ENCODE peak calls at places on chromosome 17, in four cellular contexts. H is cardiac fibroblast, F is heart left ventricle, V is SK-N-SH. D is an unnamed sample.
A peak's percentile ranks its signal among the peaks of the same experiment; 100 is the strongest.

GRCh38 chr17:14760212-14760611 is 459.3 kb downstream of the HS3ST3B1 start:
- DNase-seq in F (no peak), V (no peak), H (no peak), D (no peak)

GRCh38 chr17:51044964-51045363 is 75.7 kb downstream of the SPAG9 start:
- DNase-seq in H (no peak), F (no peak), V (peak; percentile 25), D (peak; percentile 43)

GRCh38 chr17:31672161-31672819 is 186.8 kb downstream of the COPRS start:
- DNase-seq in F (no peak), H (no peak), V (no peak), D (no peak)

GRCh38 chr17:44919411-44919810 is 4.1 kb upstream of the GFAP start:
- DNase-seq in V (no peak), H (no peak), F (no peak), D (no peak)

GRCh38 chr17:73228748-73229236 is 32.9 kb downstream of the CPSF4L start:
- DNase-seq in V (no peak), F (peak; percentile 73), H (peak; percentile 87), D (no peak)

GRCh38 chr17:16888413-16889087 is 83.4 kb downstream of the TNFRSF13B start:
- DNase-seq in V (no peak), H (no peak), F (no peak), D (no peak)

GRCh38 chr17:27601069-27601974 is 29.7 kb upstream of the LGALS9 start:
- DNase-seq in F (peak; percentile 72), H (peak; percentile 88), V (peak; percentile 77), D (peak; percentile 90)

GRCh38 chr17:79224903-79225302 is 150.3 kb downstream of the ENGASE start:
- DNase-seq in H (no peak), F (no peak), V (no peak), D (no peak)

GRCh38 chr17:37079735-37080134 is 131.0 kb downstream of the AATF start:
- DNase-seq in F (no peak), H (peak; percentile 85), V (no peak), D (no peak)

GRCh38 chr17:55655777-55656176 is 66.9 kb downstream of the TMEM100 start:
- DNase-seq in H (no peak), V (no peak), F (no peak), D (no peak)

GRCh38 chr17:40019140-40019991 is 4.1 kb downstream of the CSF3 start:
- DNase-seq in F (no peak), H (peak; percentile 92), V (peak; percentile 42), D (no peak)

GRCh38 chr17:12567077-12568053 is 98.3 kb upstream of the MYOCD start:
- DNase-seq in F (no peak), H (no peak), V (no peak), D (no peak)

GRCh38 chr17:83101805-83102480 is 22.5 kb downstream of the METRNL start:
- DNase-seq in H (no peak), V (no peak), F (peak; percentile 60), D (no peak)

GRCh38 chr17:13756763-13757162 is 155.0 kb upstream of the HS3ST3A1 start:
- DNase-seq in F (no peak), H (no peak), V (no peak), D (no peak)

GRCh38 chr17:29589524-29590260 is at the start of gene GIT1:
- DNase-seq in H (peak; percentile 74), V (peak; percentile 98), F (peak; percentile 90), D (peak; percentile 89)

GRCh38 chr17:44378171-44378705 is 11.2 kb downstream of the ITGA2B start:
- DNase-seq in V (no peak), H (no peak), F (no peak), D (no peak)

GRCh38 chr17:42287305-42288077 is 807 bp upstream of the STAT5A start:
- DNase-seq in H (no peak), F (no peak), V (peak; percentile 41), D (no peak)

GRCh38 chr17:79659376-79659775 is 48.5 kb upstream of the RBFOX3 start:
- DNase-seq in H (no peak), F (no peak), V (no peak), D (no peak)

GRCh38 chr17:76004750-76005262 is 4.2 kb downstream of the CDK3 start:
- DNase-seq in V (peak; percentile 45), H (no peak), F (no peak), D (no peak)

GRCh38 chr17:18033442-18034099 is 5.4 kb downstream of the ATPAF2 start:
- DNase-seq in H (peak; percentile 93), F (no peak), V (peak; percentile 80), D (no peak)

GRCh38 chr17:80262291-80262690 is 1.6 kb downstream of the RNF213 start:
- DNase-seq in H (no peak), V (no peak), F (no peak), D (no peak)

GRCh38 chr17:21157586-21158370 is 31.0 kb downstream of the DHRS7B start:
- DNase-seq in H (no peak), V (no peak), F (no peak), D (no peak)

GRCh38 chr17:1867307-1867706 is 37.5 kb downstream of the RPA1 start:
- DNase-seq in V (no peak), F (no peak), H (no peak), D (no peak)

GRCh38 chr17:80665792-80666191 is 121.2 kb downstream of the RPTOR start:
- DNase-seq in H (no peak), V (no peak), F (no peak), D (no peak)

GRCh38 chr17:6427284-6427781 is 7.6 kb downstream of the AIPL1 start:
- DNase-seq in H (peak; percentile 16), V (no peak), F (no peak), D (no peak)

GRCh38 chr17:17681187-17681743 is at the start of gene RAI1:
- DNase-seq in V (peak; percentile 95), H (peak; percentile 84), F (peak; percentile 86), D (peak; percentile 83)

GRCh38 chr17:60423865-60424264 is 1.6 kb downstream of the CHCT1 start:
- DNase-seq in F (no peak), V (no peak), H (no peak), D (no peak)

GRCh38 chr17:40548982-40549680 is 16.1 kb downstream of the CCR7 start:
- DNase-seq in H (peak; percentile 97), V (peak; percentile 47), F (no peak), D (no peak)

GRCh38 chr17:39755550-39756375 is 18.0 kb downstream of the GRB7 start:
- DNase-seq in F (no peak), H (no peak), V (no peak), D (no peak)

GRCh38 chr17:40341808-40342574 is 22.5 kb downstream of the GJD3 start:
- DNase-seq in H (peak; percentile 60), F (peak; percentile 88), V (peak; percentile 93), D (peak; percentile 81)

GRCh38 chr17:27559506-27559931 is 71.5 kb upstream of the LGALS9 start:
- DNase-seq in H (peak; percentile 83), F (peak; percentile 62), V (peak; percentile 54), D (no peak)

GRCh38 chr17:18319604-18320256 is 4.6 kb downstream of the SMCR8 start:
- DNase-seq in H (peak; percentile 72), F (no peak), V (peak; percentile 54), D (peak; percentile 70)

GRCh38 chr17:29124135-29124930 is 55.9 kb downstream of the MYO18A start:
- DNase-seq in F (no peak), H (peak; percentile 88), V (peak; percentile 80), D (peak; percentile 31)

GRCh38 chr17:55743103-55743679 is 7.7 kb upstream of the PCTP start:
- DNase-seq in F (no peak), V (no peak), H (peak; percentile 19), D (no peak)

GRCh38 chr17:81253358-81254131 is 14.4 kb downstream of the NDUFAF8 start:
- DNase-seq in V (peak; percentile 92), F (no peak), H (peak; percentile 48), D (peak; percentile 68)

DNA sequence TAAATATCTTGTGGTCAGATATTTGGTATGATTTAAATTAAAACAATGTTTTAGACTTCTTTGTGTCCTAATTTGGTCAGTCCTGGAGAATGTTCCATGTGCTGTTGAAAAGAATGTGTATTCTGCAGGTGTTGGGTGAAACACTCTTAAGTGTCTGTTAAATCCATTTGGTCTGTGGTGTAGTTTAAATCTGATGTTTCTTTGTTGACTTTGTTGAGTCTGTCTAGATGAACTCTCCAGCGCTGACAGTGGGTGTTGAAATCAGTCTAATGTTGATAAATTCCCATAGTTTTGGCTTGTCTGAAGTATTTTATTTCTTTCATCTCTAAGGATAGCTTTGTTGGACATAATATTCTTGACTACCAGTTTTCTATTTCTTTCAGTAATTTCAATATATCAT is 18.8 kb downstream of the TANC2 start:
- DNase-seq in H (peak; percentile 12), F (no peak), V (no peak), D (no peak)
- TF ChIP-seq CTCF in H (no peak), F (no peak), V (no peak), D (no peak)

GRCh38 chr17:8156174-8156992 is 4.2 kb upstream of the PER1 start:
- DNase-seq in H (peak; percentile 100), F (peak; percentile 100), V (peak; percentile 92), D (peak; percentile 99)
- TF ChIP-seq CTCF in H (no peak), F (no peak), V (no peak), D (no peak)

GRCh38 chr17:58232707-58233156 is 5.7 kb upstream of the LPO start:
- DNase-seq in V (no peak), F (no peak), H (peak; percentile 89), D (no peak)
- TF ChIP-seq CTCF in V (no peak), F (no peak), H (peak; percentile 2), D (no peak)

DNA sequence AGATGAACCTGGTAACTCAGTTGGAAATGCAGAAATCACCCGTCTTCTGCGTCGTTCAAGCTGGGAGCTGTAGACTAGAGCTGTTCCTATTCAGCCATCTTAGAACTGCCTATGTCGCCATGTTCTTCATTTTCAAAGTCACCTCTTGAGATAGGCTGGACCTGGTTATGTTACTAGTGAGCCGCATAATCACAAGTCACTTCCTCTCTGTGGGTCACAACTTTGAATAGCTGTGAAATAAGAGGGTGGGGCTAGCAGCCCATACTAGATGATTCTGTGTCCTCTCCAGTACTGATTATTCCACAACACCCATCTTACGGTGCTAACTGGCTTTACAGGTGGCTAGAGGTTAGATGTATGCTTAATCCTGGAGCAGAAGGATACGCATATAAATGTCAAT is 74.2 kb downstream of the VPS53 start:
- DNase-seq in H (no peak), F (no peak), V (no peak), D (no peak)
- TF ChIP-seq CTCF in H (no peak), F (no peak), V (no peak), D (no peak)

GRCh38 chr17:65917560-65917959 is 274.4 kb downstream of the CEP112 start:
- DNase-seq in H (no peak), F (no peak), V (no peak), D (no peak)

GRCh38 chr17:65914784-65915342 is 277.1 kb downstream of the CEP112 start:
- DNase-seq in F (no peak), V (no peak), H (peak; percentile 59), D (no peak)

GRCh38 chr17:65918450-65918849 is 273.5 kb downstream of the CEP112 start:
- DNase-seq in V (no peak), H (peak; percentile 48), F (no peak), D (no peak)

GRCh38 chr17:65918921-65919546 is 272.9 kb downstream of the CEP112 start:
- DNase-seq in F (no peak), H (peak; percentile 32), V (no peak), D (no peak)

DNA sequence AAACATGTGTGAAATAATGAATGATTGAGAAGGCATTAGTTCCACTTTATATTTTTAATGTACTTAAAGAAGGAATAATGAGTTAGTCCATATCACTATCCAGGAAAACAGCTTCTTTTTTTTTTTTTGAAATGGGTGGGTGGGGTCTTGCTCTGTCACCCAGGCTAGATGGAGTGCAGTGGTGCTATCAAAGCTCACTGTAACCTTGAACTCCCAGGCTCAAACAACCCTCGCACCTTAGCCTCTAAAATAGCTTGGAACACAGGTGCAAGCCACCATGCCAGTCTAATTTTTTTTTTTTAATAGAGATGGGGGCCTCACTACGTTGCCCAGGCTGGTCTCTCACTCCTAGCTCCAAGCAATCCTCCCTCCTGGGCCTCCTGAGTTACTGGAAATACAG is 275.5 kb downstream of the CEP112 start:
- DNase-seq in H (no peak), F (no peak), V (no peak), D (no peak)
- TF ChIP-seq CTCF in H (no peak), F (no peak), V (no peak), D (no peak)